ENCODE peak calls at places on chromosomes 12 and 14, in seven cellular contexts. One of them, this sample, is unnamed.
A peak's percentile ranks its signal among the peaks of the same experiment; 100 is the strongest.

GRCh38 chr14:104709387-104710019 is 14.5 kb upstream of the ADSS1 start:
- DNase-seq in HCT116: no peak
- DNase-seq in tibial artery: no peak
- DNase-seq in heart right ventricle: no peak
- DNase-seq in uterus: no peak
- DNase-seq in lower lobe of right lung: no peak
- DNase-seq in gastrocnemius medialis: no peak
- DNase-seq in this sample: no peak

GRCh38 chr14:68135566-68135965 is 316.0 kb downstream of the RAD51B start:
- DNase-seq in tibial artery: no peak
- DNase-seq in heart right ventricle: no peak
- DNase-seq in HCT116: no peak
- DNase-seq in uterus: no peak
- DNase-seq in lower lobe of right lung: no peak
- DNase-seq in gastrocnemius medialis: no peak
- DNase-seq in this sample: no peak

GRCh38 chr12:54306925-54307731 is 6.3 kb upstream of the NFE2 start:
- DNase-seq in heart right ventricle: peak; percentile 59
- DNase-seq in HCT116: peak; percentile 78
- DNase-seq in uterus: peak; percentile 45
- DNase-seq in gastrocnemius medialis: peak; percentile 39
- DNase-seq in tibial artery: peak; percentile 66
- DNase-seq in lower lobe of right lung: peak; percentile 96
- DNase-seq in this sample: peak; percentile 80

GRCh38 chr14:87940382-87940781 is 52.6 kb downstream of the GALC start:
- DNase-seq in tibial artery: no peak
- DNase-seq in heart right ventricle: no peak
- DNase-seq in gastrocnemius medialis: no peak
- DNase-seq in lower lobe of right lung: no peak
- DNase-seq in HCT116: no peak
- DNase-seq in uterus: no peak
- DNase-seq in this sample: no peak

GRCh38 chr14:90510208-90510607 is 113.4 kb downstream of the CALM1 start:
- DNase-seq in uterus: no peak
- DNase-seq in gastrocnemius medialis: no peak
- DNase-seq in lower lobe of right lung: peak; percentile 61
- DNase-seq in heart right ventricle: no peak
- DNase-seq in tibial artery: no peak
- DNase-seq in HCT116: no peak
- DNase-seq in this sample: no peak

GRCh38 chr12:29316772-29317171 is 64.2 kb downstream of the ERGIC2 start:
- DNase-seq in gastrocnemius medialis: no peak
- DNase-seq in lower lobe of right lung: no peak
- DNase-seq in HCT116: no peak
- DNase-seq in heart right ventricle: peak; percentile 39
- DNase-seq in tibial artery: peak; percentile 22
- DNase-seq in uterus: no peak
- DNase-seq in this sample: peak; percentile 22

GRCh38 chr12:106971065-106971464 is 15.4 kb downstream of the TMEM263 start:
- DNase-seq in heart right ventricle: no peak
- DNase-seq in uterus: no peak
- DNase-seq in HCT116: no peak
- DNase-seq in tibial artery: no peak
- DNase-seq in lower lobe of right lung: no peak
- DNase-seq in gastrocnemius medialis: no peak
- DNase-seq in this sample: no peak

GRCh38 chr14:92886337-92886736 is 36.6 kb upstream of the CHGA start:
- DNase-seq in tibial artery: no peak
- DNase-seq in HCT116: no peak
- DNase-seq in gastrocnemius medialis: no peak
- DNase-seq in lower lobe of right lung: no peak
- DNase-seq in uterus: no peak
- DNase-seq in heart right ventricle: no peak
- DNase-seq in this sample: no peak

GRCh38 chr12:55681142-55682077 is 26.3 kb downstream of the ITGA7 start:
- DNase-seq in gastrocnemius medialis: peak; percentile 63
- DNase-seq in HCT116: peak; percentile 87
- DNase-seq in tibial artery: peak; percentile 35
- DNase-seq in lower lobe of right lung: peak; percentile 73
- DNase-seq in heart right ventricle: peak; percentile 65
- DNase-seq in uterus: no peak
- DNase-seq in this sample: peak; percentile 81

GRCh38 chr12:124586756-124587155 is 19.3 kb upstream of the NCOR2 start:
- DNase-seq in gastrocnemius medialis: no peak
- DNase-seq in heart right ventricle: no peak
- DNase-seq in uterus: no peak
- DNase-seq in tibial artery: no peak
- DNase-seq in HCT116: no peak
- DNase-seq in lower lobe of right lung: peak; percentile 40
- DNase-seq in this sample: no peak

GRCh38 chr14:104367811-104368750 is 211.5 kb upstream of the C14orf180 start:
- DNase-seq in uterus: no peak
- DNase-seq in heart right ventricle: no peak
- DNase-seq in gastrocnemius medialis: no peak
- DNase-seq in lower lobe of right lung: peak; percentile 30
- DNase-seq in HCT116: no peak
- DNase-seq in tibial artery: no peak
- DNase-seq in this sample: peak; percentile 35

DNA sequence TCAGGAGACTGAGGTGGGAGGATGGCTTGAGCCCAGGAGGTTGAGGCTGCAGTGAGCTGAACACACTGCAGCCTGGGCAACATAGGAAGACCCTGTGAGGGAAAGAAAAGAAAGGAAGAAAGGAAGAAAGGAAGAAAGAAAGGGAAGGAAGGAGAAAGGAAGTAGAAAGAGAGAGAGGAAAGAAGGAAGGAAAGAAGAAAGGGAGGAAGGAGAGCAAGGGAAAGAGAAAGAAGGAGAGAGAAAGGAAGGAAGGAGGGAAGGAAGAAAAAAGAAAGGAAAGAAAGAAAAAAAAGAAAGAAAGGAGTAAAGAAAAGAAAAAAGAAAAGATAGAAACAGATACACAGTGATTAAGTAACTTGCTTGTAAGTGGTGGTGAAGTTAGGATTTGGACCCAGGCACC is 13.6 kb upstream of the C12orf75 start:
- DNase-seq in uterus: no peak
- DNase-seq in HCT116: no peak
- DNase-seq in lower lobe of right lung: no peak
- DNase-seq in tibial artery: no peak
- DNase-seq in heart right ventricle: no peak
- DNase-seq in gastrocnemius medialis: no peak
- DNase-seq in this sample: no peak
- TF ChIP-seq CTCF in uterus: no peak
- TF ChIP-seq CTCF in HCT116: no peak
- TF ChIP-seq CTCF in lower lobe of right lung: no peak
- TF ChIP-seq CTCF in tibial artery: no peak
- TF ChIP-seq CTCF in heart right ventricle: no peak
- TF ChIP-seq CTCF in gastrocnemius medialis: no peak
- TF ChIP-seq CTCF in this sample: no peak

GRCh38 chr12:89882051-89882450 is 173.4 kb upstream of the ATP2B1 start:
- DNase-seq in uterus: no peak
- DNase-seq in lower lobe of right lung: no peak
- DNase-seq in tibial artery: no peak
- DNase-seq in gastrocnemius medialis: no peak
- DNase-seq in HCT116: no peak
- DNase-seq in heart right ventricle: no peak
- DNase-seq in this sample: no peak

GRCh38 chr12:89880695-89881350 is 172.2 kb upstream of the ATP2B1 start:
- DNase-seq in uterus: no peak
- DNase-seq in tibial artery: no peak
- DNase-seq in heart right ventricle: no peak
- DNase-seq in HCT116: no peak
- DNase-seq in lower lobe of right lung: no peak
- DNase-seq in gastrocnemius medialis: no peak
- DNase-seq in this sample: no peak

GRCh38 chr12:89883630-89884364 is 175.2 kb upstream of the ATP2B1 start:
- DNase-seq in heart right ventricle: peak; percentile 15
- DNase-seq in gastrocnemius medialis: no peak
- DNase-seq in HCT116: no peak
- DNase-seq in lower lobe of right lung: no peak
- DNase-seq in tibial artery: no peak
- DNase-seq in uterus: no peak
- DNase-seq in this sample: no peak

GRCh38 chr12:89884365-89884915 is 175.8 kb upstream of the ATP2B1 start:
- DNase-seq in gastrocnemius medialis: no peak
- DNase-seq in uterus: no peak
- DNase-seq in heart right ventricle: no peak
- DNase-seq in lower lobe of right lung: no peak
- DNase-seq in tibial artery: no peak
- DNase-seq in HCT116: no peak
- DNase-seq in this sample: no peak

GRCh38 chr12:89882757-89883156 is 174.1 kb upstream of the ATP2B1 start:
- DNase-seq in lower lobe of right lung: no peak
- DNase-seq in tibial artery: no peak
- DNase-seq in uterus: no peak
- DNase-seq in HCT116: no peak
- DNase-seq in gastrocnemius medialis: no peak
- DNase-seq in heart right ventricle: no peak
- DNase-seq in this sample: no peak
- H3K4me1 ChIP-seq in lower lobe of right lung: no peaks in the 10 kb centered on the region
- H3K4me1 ChIP-seq in tibial artery: no peaks in the 10 kb centered on the region
- H3K4me1 ChIP-seq in uterus: no peaks in the 10 kb centered on the region
- H3K4me1 ChIP-seq in HCT116: no peaks in the 10 kb centered on the region
- H3K4me1 ChIP-seq in gastrocnemius medialis: no peaks in the 10 kb centered on the region
- H3K4me1 ChIP-seq in heart right ventricle: no peaks in the 10 kb centered on the region
- H3K4me1 ChIP-seq in this sample: no peaks in the 10 kb centered on the region

GRCh38 chr14:73254247-73255004 is 17.1 kb downstream of the PAPLN start:
- DNase-seq in tibial artery: no peak
- DNase-seq in HCT116: no peak
- DNase-seq in uterus: no peak
- DNase-seq in lower lobe of right lung: no peak
- DNase-seq in heart right ventricle: no peak
- DNase-seq in gastrocnemius medialis: no peak
- DNase-seq in this sample: peak; percentile 44
- H3K36me3 ChIP-seq in tibial artery: no peaks in the 10 kb centered on the region
- H3K36me3 ChIP-seq in HCT116: no peaks in the 10 kb centered on the region
- H3K36me3 ChIP-seq in uterus: no peaks in the 10 kb centered on the region
- H3K36me3 ChIP-seq in lower lobe of right lung: no peaks in the 10 kb centered on the region
- H3K36me3 ChIP-seq in heart right ventricle: no peaks in the 10 kb centered on the region
- H3K36me3 ChIP-seq in gastrocnemius medialis: no peaks in the 10 kb centered on the region
- H3K36me3 ChIP-seq in this sample: no peaks in the 10 kb centered on the region

DNA sequence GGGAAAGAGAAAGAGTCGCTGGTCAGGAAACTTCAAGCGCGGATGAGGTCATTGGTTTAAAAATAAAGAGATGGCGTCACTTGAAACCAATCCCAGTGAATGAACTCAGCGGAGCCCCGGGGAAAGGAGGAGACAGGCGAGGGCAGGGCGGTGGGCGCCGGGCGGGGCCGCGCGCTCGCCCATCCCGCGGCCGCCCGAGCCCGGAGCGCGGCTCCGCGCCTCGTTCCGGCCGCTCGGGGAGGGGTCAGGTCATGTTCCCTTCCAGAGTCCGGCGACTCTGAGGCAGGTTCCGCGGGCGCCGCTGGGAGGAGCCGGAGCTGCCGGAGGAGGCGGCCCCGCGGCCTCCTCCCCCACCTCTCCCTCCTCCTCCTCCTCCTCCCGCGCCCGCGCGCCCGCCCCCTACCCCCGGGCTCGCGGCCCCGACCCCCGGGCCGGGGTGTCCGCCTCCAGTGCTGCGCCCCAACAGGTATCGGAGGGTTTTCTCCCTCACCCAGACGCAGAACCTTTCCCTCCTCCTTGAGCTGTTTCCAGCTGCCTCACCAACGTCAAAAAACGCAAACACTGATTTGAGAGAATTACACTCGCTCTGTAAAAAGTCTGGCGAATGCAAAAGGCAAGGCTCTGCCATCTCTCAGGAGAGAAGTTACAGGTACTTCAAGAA is at the start of gene DUSP16:
- DNase-seq in uterus: peak; percentile 94
- DNase-seq in heart right ventricle: peak; percentile 93
- DNase-seq in HCT116: peak; percentile 72
- DNase-seq in lower lobe of right lung: peak; percentile 94
- DNase-seq in gastrocnemius medialis: peak; percentile 87
- DNase-seq in tibial artery: peak; percentile 91
- DNase-seq in this sample: peak; percentile 96
- TF ChIP-seq CTCF in uterus: no peak
- TF ChIP-seq CTCF in heart right ventricle: peak; percentile 8
- TF ChIP-seq CTCF in HCT116: no peak
- TF ChIP-seq CTCF in lower lobe of right lung: peak; percentile 19
- TF ChIP-seq CTCF in gastrocnemius medialis: no peak
- TF ChIP-seq CTCF in tibial artery: no peak
- TF ChIP-seq CTCF in this sample: peak; percentile 28

GRCh38 chr14:95522556-95522955 is 6.1 kb upstream of the SYNE3 start:
- DNase-seq in tibial artery: no peak
- DNase-seq in HCT116: no peak
- DNase-seq in uterus: no peak
- DNase-seq in heart right ventricle: no peak
- DNase-seq in gastrocnemius medialis: no peak
- DNase-seq in lower lobe of right lung: no peak
- DNase-seq in this sample: no peak
- H3K4me1 ChIP-seq in tibial artery: peaks cover 67% of the 10 kb centered on the region
- H3K4me1 ChIP-seq in HCT116: peaks cover 58% of the 10 kb centered on the region
- H3K4me1 ChIP-seq in uterus: no peaks in the 10 kb centered on the region
- H3K4me1 ChIP-seq in heart right ventricle: peaks cover 46% of the 10 kb centered on the region
- H3K4me1 ChIP-seq in gastrocnemius medialis: peaks cover 34% of the 10 kb centered on the region
- H3K4me1 ChIP-seq in lower lobe of right lung: peaks cover 95% of the 10 kb centered on the region
- H3K4me1 ChIP-seq in this sample: peaks cover 21% of the 10 kb centered on the region

GRCh38 chr12:100207311-100207710 is 6.7 kb downstream of the ACTR6 start:
- DNase-seq in HCT116: no peak
- DNase-seq in heart right ventricle: no peak
- DNase-seq in tibial artery: no peak
- DNase-seq in lower lobe of right lung: no peak
- DNase-seq in gastrocnemius medialis: no peak
- DNase-seq in uterus: no peak
- DNase-seq in this sample: no peak
- H3K36me3 ChIP-seq in HCT116: peaks cover 21% of the 10 kb centered on the region
- H3K36me3 ChIP-seq in heart right ventricle: peaks cover 77% of the 10 kb centered on the region
- H3K36me3 ChIP-seq in tibial artery: peaks cover 47% of the 10 kb centered on the region
- H3K36me3 ChIP-seq in lower lobe of right lung: peaks cover 80% of the 10 kb centered on the region
- H3K36me3 ChIP-seq in gastrocnemius medialis: peaks cover 70% of the 10 kb centered on the region
- H3K36me3 ChIP-seq in uterus: no peaks in the 10 kb centered on the region
- H3K36me3 ChIP-seq in this sample: peaks cover 75% of the 10 kb centered on the region

DNA sequence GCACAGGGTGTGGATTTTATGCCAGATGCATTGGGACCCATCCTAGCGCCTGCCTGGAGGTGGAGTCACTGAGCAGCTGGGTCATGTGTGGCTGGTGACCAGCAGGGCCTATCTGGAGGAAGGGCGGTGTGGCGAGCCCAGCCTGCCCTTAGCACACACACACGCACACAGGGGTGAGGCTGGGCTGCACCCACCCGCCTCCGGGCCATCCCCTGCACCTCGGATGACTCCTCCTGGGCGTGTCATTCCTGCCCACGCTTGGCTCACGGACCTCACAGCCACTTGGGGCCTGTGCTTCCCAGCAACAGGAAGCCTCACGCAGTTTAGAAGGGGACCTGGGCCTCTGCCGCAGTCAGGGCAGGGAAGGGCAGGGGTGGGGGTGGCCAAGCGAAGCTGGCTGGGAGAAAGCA is 36.2 kb upstream of the FZD10 start:
- DNase-seq in heart right ventricle: peak; percentile 46
- DNase-seq in tibial artery: peak; percentile 35
- DNase-seq in uterus: no peak
- DNase-seq in lower lobe of right lung: no peak
- DNase-seq in gastrocnemius medialis: no peak
- DNase-seq in HCT116: no peak
- DNase-seq in this sample: peak; percentile 67
- TF ChIP-seq CTCF in heart right ventricle: no peak
- TF ChIP-seq CTCF in tibial artery: no peak
- TF ChIP-seq CTCF in uterus: no peak
- TF ChIP-seq CTCF in lower lobe of right lung: no peak
- TF ChIP-seq CTCF in gastrocnemius medialis: no peak
- TF ChIP-seq CTCF in HCT116: no peak
- TF ChIP-seq CTCF in this sample: no peak

This sample was measured in psoas muscle.